ENCODE peak calls at places on chromosome X, in four cellular contexts. One of them, this sample, is unnamed.

GRCh38 chrX:9456250-9457074 is 8.4 kb upstream of the TBL1X start:
- DNase-seq in fibroblast of lung: no peak
- DNase-seq in mesothelial cell of epicardium: no peak
- DNase-seq in AG09309: no peak
- DNase-seq in this sample: no peak

GRCh38 chrX:459611-460010 is 72.9 kb upstream of the PPP2R3B start:
- DNase-seq in AG09309: no peak
- DNase-seq in fibroblast of lung: no peak
- DNase-seq in mesothelial cell of epicardium: no peak
- DNase-seq in this sample: no peak

GRCh38 chrX:64571011-64571410 is 175.8 kb upstream of the MTMR8 start:
- DNase-seq in AG09309: no peak
- DNase-seq in mesothelial cell of epicardium: no peak
- DNase-seq in fibroblast of lung: no peak
- DNase-seq in this sample: no peak

GRCh38 chrX:109614951-109615350 is 10.0 kb downstream of the KCNE5 start:
- DNase-seq in fibroblast of lung: no peak
- DNase-seq in AG09309: no peak
- DNase-seq in mesothelial cell of epicardium: no peak
- DNase-seq in this sample: no peak

GRCh38 chrX:38458071-38458470 is 103.3 kb upstream of the TSPAN7 start:
- DNase-seq in fibroblast of lung: no peak
- DNase-seq in mesothelial cell of epicardium: no peak
- DNase-seq in AG09309: no peak
- DNase-seq in this sample: no peak

GRCh38 chrX:106220177-106220576 is 52.1 kb downstream of the PWWP3B start:
- DNase-seq in mesothelial cell of epicardium: no peak
- DNase-seq in fibroblast of lung: no peak
- DNase-seq in AG09309: no peak
- DNase-seq in this sample: peak

GRCh38 chrX:69369999-69370398 is 134.1 kb upstream of the NALF2 start:
- DNase-seq in mesothelial cell of epicardium: no peak
- DNase-seq in fibroblast of lung: no peak
- DNase-seq in AG09309: no peak
- DNase-seq in this sample: no peak

GRCh38 chrX:136551410-136551809 is 19.4 kb downstream of the VGLL1 start:
- DNase-seq in AG09309: no peak
- DNase-seq in mesothelial cell of epicardium: no peak
- DNase-seq in fibroblast of lung: no peak
- DNase-seq in this sample: no peak

GRCh38 chrX:110293658-110294453 is 24.0 kb downstream of the AMMECR1 start:
- DNase-seq in AG09309: no peak
- DNase-seq in fibroblast of lung: no peak
- DNase-seq in mesothelial cell of epicardium: no peak
- DNase-seq in this sample: no peak

GRCh38 chrX:47361538-47362511 is 8.6 kb upstream of the ZNF157 start:
- DNase-seq in fibroblast of lung: peak
- DNase-seq in AG09309: peak
- DNase-seq in mesothelial cell of epicardium: peak
- DNase-seq in this sample: peak

GRCh38 chrX:69163936-69164741 is 1.1 kb downstream of the PJA1 start:
- DNase-seq in AG09309: no peak
- DNase-seq in mesothelial cell of epicardium: peak
- DNase-seq in fibroblast of lung: peak
- DNase-seq in this sample: peak

GRCh38 chrX:83934220-83934619 is 73.3 kb downstream of the CYLC1 start:
- DNase-seq in fibroblast of lung: no peak
- DNase-seq in mesothelial cell of epicardium: no peak
- DNase-seq in AG09309: no peak
- DNase-seq in this sample: no peak

GRCh38 chrX:39764441-39764914 is 333.3 kb downstream of the BCOR start:
- DNase-seq in mesothelial cell of epicardium: no peak
- DNase-seq in fibroblast of lung: peak
- DNase-seq in AG09309: no peak
- DNase-seq in this sample: no peak

GRCh38 chrX:17744896-17745523 is 7.7 kb downstream of the SCML1 start:
- DNase-seq in mesothelial cell of epicardium: no peak
- DNase-seq in AG09309: no peak
- DNase-seq in fibroblast of lung: no peak
- DNase-seq in this sample: no peak
- TF ChIP-seq CTCF in mesothelial cell of epicardium: no peak
- TF ChIP-seq CTCF in AG09309: peak
- TF ChIP-seq CTCF in fibroblast of lung: no peak
- TF ChIP-seq CTCF in this sample: peak

GRCh38 chrX:129843459-129844306 is at the start of gene ZDHHC9:
- DNase-seq in fibroblast of lung: peak
- DNase-seq in mesothelial cell of epicardium: peak
- DNase-seq in AG09309: peak
- DNase-seq in this sample: peak
- TF ChIP-seq CTCF in fibroblast of lung: no peak
- TF ChIP-seq CTCF in mesothelial cell of epicardium: no peak
- TF ChIP-seq CTCF in AG09309: no peak
- TF ChIP-seq CTCF in this sample: no peak

DNA sequence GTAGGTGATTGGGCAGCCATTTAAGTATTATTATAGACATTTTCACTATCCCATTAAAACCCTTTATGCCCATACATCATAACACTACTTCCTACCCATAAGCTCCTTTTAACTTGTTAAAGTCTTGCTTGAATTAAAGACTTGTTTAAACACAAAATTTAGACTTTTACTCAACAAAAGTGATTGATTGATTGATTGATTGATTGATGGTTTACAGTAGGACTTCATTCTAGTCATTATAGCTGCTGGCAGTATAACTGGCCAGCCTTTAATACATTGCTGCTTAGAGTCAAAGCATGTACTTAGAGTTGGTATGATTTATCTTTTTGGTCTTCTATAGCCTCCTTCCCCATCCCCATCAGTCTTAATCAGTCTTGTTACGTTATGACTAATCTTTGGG is 16.3 kb downstream of the HPRT1 start:
- DNase-seq in AG09309: no peak
- DNase-seq in mesothelial cell of epicardium: no peak
- DNase-seq in fibroblast of lung: no peak
- DNase-seq in this sample: no peak
- TF ChIP-seq CTCF in AG09309: no peak
- TF ChIP-seq CTCF in mesothelial cell of epicardium: no peak
- TF ChIP-seq CTCF in fibroblast of lung: no peak
- TF ChIP-seq CTCF in this sample: no peak

GRCh38 chrX:71911023-71911730 is 532 bp downstream of the NHSL2 start:
- DNase-seq in fibroblast of lung: peak
- DNase-seq in mesothelial cell of epicardium: peak
- DNase-seq in AG09309: no peak
- DNase-seq in this sample: no peak
- TF ChIP-seq CTCF in fibroblast of lung: no peak
- TF ChIP-seq CTCF in mesothelial cell of epicardium: no peak
- TF ChIP-seq CTCF in AG09309: peak
- TF ChIP-seq CTCF in this sample: no peak

GRCh38 chrX:115344885-115345653 is 55.6 kb downstream of the LUZP4 start:
- DNase-seq in fibroblast of lung: peak
- DNase-seq in mesothelial cell of epicardium: peak
- DNase-seq in AG09309: peak
- DNase-seq in this sample: peak
- TF ChIP-seq CTCF in fibroblast of lung: no peak
- TF ChIP-seq CTCF in mesothelial cell of epicardium: no peak
- TF ChIP-seq CTCF in AG09309: no peak
- TF ChIP-seq CTCF in this sample: no peak

GRCh38 chrX:108025954-108026616 is 18.8 kb upstream of the VSIG1 start:
- DNase-seq in mesothelial cell of epicardium: no peak
- DNase-seq in fibroblast of lung: no peak
- DNase-seq in AG09309: no peak
- DNase-seq in this sample: no peak

GRCh38 chrX:108019382-108019857 is 25.4 kb upstream of the VSIG1 start:
- DNase-seq in fibroblast of lung: no peak
- DNase-seq in mesothelial cell of epicardium: no peak
- DNase-seq in AG09309: no peak
- DNase-seq in this sample: no peak

GRCh38 chrX:108022491-108023089 is 22.3 kb upstream of the VSIG1 start:
- DNase-seq in AG09309: no peak
- DNase-seq in fibroblast of lung: no peak
- DNase-seq in mesothelial cell of epicardium: no peak
- DNase-seq in this sample: peak

GRCh38 chrX:108018659-108019381 is 26.0 kb upstream of the VSIG1 start:
- DNase-seq in fibroblast of lung: no peak
- DNase-seq in AG09309: no peak
- DNase-seq in mesothelial cell of epicardium: no peak
- DNase-seq in this sample: no peak

GRCh38 chrX:108020631-108021030 is 24.2 kb upstream of the VSIG1 start:
- DNase-seq in fibroblast of lung: no peak
- DNase-seq in mesothelial cell of epicardium: no peak
- DNase-seq in AG09309: no peak
- DNase-seq in this sample: no peak
- TF ChIP-seq CTCF in fibroblast of lung: peak
- TF ChIP-seq CTCF in mesothelial cell of epicardium: no peak
- TF ChIP-seq CTCF in AG09309: peak
- TF ChIP-seq CTCF in this sample: peak

GRCh38 chrX:95760356-95760755 is 924.3 kb upstream of the DIAPH2 start:
- DNase-seq in fibroblast of lung: no peak
- DNase-seq in AG09309: no peak
- DNase-seq in mesothelial cell of epicardium: no peak
- DNase-seq in this sample: no peak

GRCh38 chrX:95762716-95763115 is 921.9 kb upstream of the DIAPH2 start:
- DNase-seq in AG09309: no peak
- DNase-seq in fibroblast of lung: no peak
- DNase-seq in mesothelial cell of epicardium: no peak
- DNase-seq in this sample: no peak

DNA sequence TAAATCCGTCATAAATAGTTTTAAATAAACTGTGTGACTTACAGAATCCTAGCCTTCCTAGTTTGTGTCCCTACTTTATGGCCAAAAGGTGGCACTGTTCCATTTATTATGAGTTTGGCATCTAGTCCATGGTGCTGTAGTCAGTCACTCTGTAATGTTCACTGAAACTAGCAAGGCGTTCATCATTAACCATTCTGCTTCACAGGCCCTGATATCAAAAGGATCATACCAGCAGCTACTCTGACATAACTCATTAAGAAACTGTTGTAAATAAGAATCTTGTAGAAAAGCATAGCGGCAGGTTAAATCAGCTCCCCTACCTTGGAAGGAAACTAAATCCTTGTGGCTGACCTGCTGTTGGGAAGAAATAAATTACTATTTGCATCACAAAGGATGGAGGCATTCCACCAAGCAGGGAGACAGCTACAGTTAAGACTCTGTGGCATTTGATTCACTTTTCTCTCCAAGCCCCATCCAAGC is 919.6 kb upstream of the DIAPH2 start:
- DNase-seq in AG09309: no peak
- DNase-seq in fibroblast of lung: peak
- DNase-seq in mesothelial cell of epicardium: no peak
- DNase-seq in this sample: no peak
- TF ChIP-seq CTCF in AG09309: peak
- TF ChIP-seq CTCF in fibroblast of lung: peak
- TF ChIP-seq CTCF in mesothelial cell of epicardium: peak
- TF ChIP-seq CTCF in this sample: no peak